ENCODE peak calls at places on chromosomes 4 and X, in seven cellular contexts. B is cardiac muscle cell, T is fibroblast of pulmonary artery, J is AG04449, M is cardiac fibroblast, D is heart left ventricle, K is BJ. R is an unnamed sample.
A peak's percentile ranks its signal among the peaks of the same experiment; 100 is the strongest.

GRCh38 chr4:105666693-105667092 is 41.8 kb downstream of the INTS12 start:
- DNase-seq in T (peak; percentile 67), D (no peak), J (no peak), M (peak; percentile 62), B (peak; percentile 30), K (no peak), R (no peak)

GRCh38 chr4:77921701-77922100 is 59.1 kb downstream of the MRPL1 start:
- DNase-seq in J (peak; percentile 85), M (peak; percentile 96), T (peak; percentile 98), K (peak; percentile 70), B (no peak), D (no peak), R (no peak)

GRCh38 chrX:150365051-150365952 is 2.2 kb downstream of the MAMLD1 start:
- DNase-seq in K (no peak), M (peak; percentile 66), D (peak; percentile 81), B (peak; percentile 63), J (no peak), T (peak; percentile 61), R (peak; percentile 71)

GRCh38 chr4:9968472-9968871 is 52.8 kb downstream of the SLC2A9 start:
- DNase-seq in D (no peak), T (no peak), J (no peak), K (no peak), B (no peak), M (no peak), R (no peak)

GRCh38 chr4:2462218-2462991 is 6.5 kb upstream of the RNF4 start:
- DNase-seq in T (peak; percentile 76), J (no peak), K (no peak), D (peak; percentile 73), M (peak; percentile 67), B (peak; percentile 85), R (peak; percentile 69)

GRCh38 chr4:24642941-24643628 is 58.7 kb upstream of the DHX15 start:
- DNase-seq in K (peak; percentile 37), T (peak; percentile 67), B (no peak), J (no peak), D (no peak), M (peak; percentile 62), R (no peak)

GRCh38 chr4:109730294-109731051 is 603 bp upstream of the PLA2G12A start:
- DNase-seq in M (peak; percentile 58), B (peak; percentile 66), K (peak; percentile 9), D (peak; percentile 51), T (peak; percentile 58), J (no peak), R (peak; percentile 58)

GRCh38 chrX:45508459-45508858 is 307.8 kb upstream of the DIPK2B start:
- DNase-seq in D (no peak), B (no peak), J (no peak), T (peak; percentile 29), M (peak; percentile 15), K (no peak), R (no peak)

GRCh38 chrX:137227164-137227563 is 193.4 kb upstream of the GPR101 start:
- DNase-seq in T (no peak), K (no peak), D (no peak), J (no peak), M (no peak), B (no peak), R (peak; percentile 35)

GRCh38 chr4:5554376-5554775 is 154.0 kb downstream of the EVC2 start:
- DNase-seq in J (no peak), K (no peak), D (no peak), M (no peak), B (no peak), T (no peak), R (no peak)

GRCh38 chr4:176840166-176840565 is 47.4 kb upstream of the VEGFC start:
- DNase-seq in K (no peak), M (no peak), T (peak; percentile 43), D (no peak), B (no peak), J (no peak), R (no peak)

GRCh38 chrX:15598031-15598430 is 2.7 kb downstream of the ACE2 start:
- DNase-seq in M (no peak), B (peak; percentile 70), J (no peak), K (no peak), D (no peak), T (no peak), R (no peak)

GRCh38 chr4:133574248-133574647 is 425.2 kb downstream of the PCDH10 start:
- DNase-seq in M (no peak), J (no peak), K (no peak), T (no peak), B (no peak), D (no peak), R (no peak)

GRCh38 chr4:2182981-2183380 is 58.9 kb downstream of the HAUS3 start:
- DNase-seq in T (peak; percentile 12), D (no peak), J (no peak), M (peak; percentile 16), B (no peak), K (no peak), R (no peak)

GRCh38 chrX:10615931-10616780 is 4.2 kb downstream of the MID1 start:
- DNase-seq in J (no peak), T (peak; percentile 72), B (peak; percentile 52), D (peak; percentile 30), K (peak; percentile 37), M (peak; percentile 68), R (peak; percentile 65)

GRCh38 chr4:24059839-24060238 is 170.0 kb upstream of the PPARGC1A start:
- DNase-seq in K (no peak), B (no peak), D (no peak), T (no peak), J (no peak), M (no peak), R (no peak)

GRCh38 chrX:38618152-38618551 is 56.8 kb downstream of the TSPAN7 start:
- DNase-seq in D (no peak), B (no peak), M (no peak), J (no peak), K (no peak), T (no peak), R (no peak)

DNA sequence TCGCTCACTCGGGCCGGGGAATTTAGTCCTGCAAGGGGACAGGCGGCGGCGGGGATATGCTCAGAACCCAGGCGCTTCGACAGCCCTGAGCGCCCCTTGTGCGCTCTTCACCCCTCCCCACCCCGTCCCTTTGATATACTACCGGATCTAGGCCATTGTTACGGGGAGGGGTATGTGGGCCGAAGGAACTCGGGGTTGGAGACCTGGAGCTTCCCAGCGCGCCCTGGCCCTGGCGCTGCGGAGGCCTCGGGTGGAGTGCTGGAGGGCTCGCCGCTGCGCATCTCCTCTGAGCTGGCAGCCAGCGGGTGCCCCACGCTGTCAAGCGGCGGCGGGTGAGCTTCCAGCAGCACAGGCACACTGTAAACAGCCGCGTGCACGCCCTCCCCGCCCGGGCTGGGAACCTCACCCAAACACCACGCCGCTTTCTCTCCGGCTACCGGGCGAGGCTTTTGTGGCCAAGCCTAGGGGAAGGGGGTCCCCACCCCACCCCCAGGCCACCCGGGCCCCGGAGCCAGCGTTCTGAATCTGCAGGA is 54.5 kb upstream of the BCOR start:
- DNase-seq in K (no peak), D (no peak), M (no peak), T (no peak), B (no peak), J (no peak), R (no peak)
- H3K4me3 ChIP-seq in K (peak overlapping the region; percentile 30), D (peak overlapping the region; percentile 54), M (no peak overlapping the region), T (no peak overlapping the region), B (peak overlapping the region; percentile 43), J (no peak overlapping the region), R (no peak overlapping the region)

GRCh38 chrX:125131146-125131545 is 188.5 kb upstream of the TEX13C start:
- DNase-seq in B (peak; percentile 14), M (no peak), J (no peak), D (no peak), K (no peak), T (no peak), R (no peak)
- TF ChIP-seq CTCF in B (no peak), M (no peak), J (no peak), D (no peak), K (no peak), T (no peak), R (no peak)

GRCh38 chrX:114582264-114582632 is 1.6 kb upstream of the HTR2C start:
- DNase-seq in B (no peak), M (no peak), J (no peak), D (no peak), K (no peak), T (no peak), R (no peak)
- H3K4me3 ChIP-seq in B (no peak overlapping the region), M (no peak overlapping the region), J (no peak overlapping the region), D (no peak overlapping the region), K (no peak overlapping the region), T (no peak overlapping the region), R (no peak overlapping the region)

GRCh38 chr4:8886625-8887406 is 15.2 kb upstream of the HMX1 start:
- DNase-seq in T (no peak), M (no peak), D (no peak), K (no peak), B (no peak), J (no peak), R (no peak)
- TF ChIP-seq CTCF in T (peak; percentile 33), M (peak; percentile 28), D (peak; percentile 6), K (peak; percentile 35), B (peak; percentile 36), J (no peak), R (no peak)

GRCh38 chr4:123405212-123405856 is 8.7 kb downstream of the SPRY1 start:
- DNase-seq in D (no peak), M (peak; percentile 36), T (peak; percentile 46), K (no peak), J (no peak), B (no peak), R (no peak)

GRCh38 chr4:123411514-123411913 is 14.9 kb downstream of the SPRY1 start:
- DNase-seq in K (no peak), D (no peak), B (no peak), J (no peak), M (no peak), T (no peak), R (no peak)

GRCh38 chr4:123406862-123407261 is 10.3 kb downstream of the SPRY1 start:
- DNase-seq in J (no peak), D (no peak), M (no peak), T (no peak), B (no peak), K (no peak), R (no peak)

GRCh38 chr4:123409301-123409700 is 12.7 kb downstream of the SPRY1 start:
- DNase-seq in B (no peak), T (peak; percentile 22), D (no peak), K (no peak), J (no peak), M (no peak), R (no peak)

GRCh38 chr4:123408471-123409084 is 12.0 kb downstream of the SPRY1 start:
- DNase-seq in J (no peak), T (peak; percentile 29), D (no peak), B (no peak), M (peak; percentile 43), K (no peak), R (no peak)
- H3K4me3 ChIP-seq in J (no peak overlapping the region), T (no peak overlapping the region), D (no peak overlapping the region), B (no peak overlapping the region), M (no peak overlapping the region), K (no peak overlapping the region), R (no peak overlapping the region)

DNA sequence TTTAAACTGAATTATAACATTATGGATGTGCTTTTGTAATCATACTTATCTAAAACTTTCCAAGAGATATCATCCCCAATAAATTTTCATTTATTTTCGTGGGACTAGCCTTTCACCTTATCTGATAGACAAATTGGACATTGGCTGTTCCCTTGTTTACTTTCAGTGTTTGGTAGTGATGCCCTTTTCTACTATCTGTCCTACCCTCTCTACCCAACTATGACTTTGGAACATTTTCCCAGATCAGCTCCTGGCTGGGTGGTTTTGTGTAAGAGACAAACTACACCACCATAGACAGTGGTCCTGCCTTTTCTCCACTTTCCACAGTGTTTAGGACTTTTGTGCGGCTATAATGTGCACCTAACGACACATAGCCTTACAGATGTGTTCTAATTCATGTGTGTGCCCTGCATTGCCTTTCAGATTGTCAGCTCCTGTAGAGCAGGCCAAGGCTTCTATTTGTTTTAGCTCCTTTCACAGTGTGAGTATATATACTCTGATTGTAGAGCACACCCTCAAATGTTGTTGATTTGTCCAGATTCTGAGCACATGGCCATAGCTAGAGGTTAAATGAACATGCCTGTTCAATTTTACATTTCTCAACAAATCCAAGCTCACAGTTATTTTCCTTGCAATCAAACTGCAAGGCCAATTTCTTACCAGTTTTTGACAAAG is 63.0 kb upstream of the TRPC5OS start:
- DNase-seq in M (no peak), B (no peak), D (no peak), J (no peak), T (no peak), K (no peak), R (no peak)
- TF ChIP-seq CTCF in M (no peak), B (no peak), D (no peak), J (no peak), T (no peak), K (no peak), R (no peak)

R was measured in testis.